ENCODE peak calls at places on chromosomes 11 and 22, in seven cellular contexts. D, F, L, X, W, C and Q are unnamed samples.

GRCh38 chr22:44721206-44721605 is 19.2 kb downstream of the PRR5 start:
- DNase-seq in D (no peak), C (no peak), X (no peak), L (no peak), F (no peak), W (no peak), Q (no peak)

GRCh38 chr11:101187748-101188147 is 58.1 kb upstream of the PGR start:
- DNase-seq in F (no peak), C (no peak), W (no peak), L (no peak), D (no peak), X (no peak), Q (no peak)

GRCh38 chr22:26756675-26757293 is 99.4 kb downstream of the MIAT start:
- DNase-seq in L (peak; percentile 87), D (peak; percentile 67), C (peak; percentile 67), F (peak; percentile 89), W (peak; percentile 11), X (no peak), Q (peak; percentile 51)

GRCh38 chr11:42913731-42914130 is 398.1 kb upstream of the API5 start:
- DNase-seq in D (no peak), W (no peak), F (no peak), X (no peak), L (no peak), C (no peak), Q (no peak)

GRCh38 chr22:19103881-19104821 is 18.1 kb downstream of the DGCR2 start:
- DNase-seq in W (no peak), X (peak; percentile 55), F (peak; percentile 21), L (peak; percentile 26), D (no peak), C (no peak), Q (no peak)

GRCh38 chr22:31087744-31088215 is 6.7 kb downstream of the SMTN start:
- DNase-seq in C (no peak), D (no peak), L (no peak), X (no peak), F (no peak), W (no peak), Q (no peak)

GRCh38 chr11:45653277-45653676 is 12.1 kb downstream of the CHST1 start:
- DNase-seq in F (no peak), C (no peak), D (no peak), X (no peak), W (no peak), L (no peak), Q (no peak)

GRCh38 chr11:12229450-12230229 is 119.2 kb downstream of the MICAL2 start:
- DNase-seq in F (no peak), L (no peak), W (no peak), C (no peak), X (no peak), D (no peak), Q (no peak)

GRCh38 chr22:42091446-42091764 is 833 bp upstream of the NDUFA6 start:
- DNase-seq in C (no peak), L (no peak), D (no peak), X (no peak), F (no peak), W (no peak), Q (no peak)

GRCh38 chr22:22520667-22521602 is 865 bp upstream of the ZNF280A start:
- DNase-seq in D (no peak), W (peak; percentile 18), X (no peak), F (no peak), L (no peak), C (no peak), Q (no peak)

GRCh38 chr11:130213979-130214281 is 54.3 kb downstream of the ST14 start:
- DNase-seq in L (no peak), C (no peak), W (no peak), D (no peak), F (no peak), X (no peak), Q (no peak)

GRCh38 chr11:2825886-2826678 is 59.5 kb downstream of the CDKN1C start:
- DNase-seq in F (peak; percentile 98), D (peak; percentile 74), X (no peak), C (no peak), L (peak; percentile 95), W (peak; percentile 94), Q (no peak)